ENCODE peak calls at places on chromosomes 5 and 9, in eight cellular contexts. C, G, T, Y, Q, P, J and R are unnamed samples.

GRCh38 chr9:128568470-128569083 is 16.2 kb downstream of the SPTAN1 start:
- DNase-seq in J (no peak), C (no peak), Y (no peak), Q (no peak), P (no peak), G (no peak), T (no peak), R (no peak)

GRCh38 chr9:119559056-119559455 is 189.8 kb upstream of the BRINP1 start:
- DNase-seq in T (no peak), Q (no peak), C (peak; percentile 5), Y (no peak), G (no peak), P (no peak), J (no peak), R (no peak)

GRCh38 chr5:64315778-64316177 is 150.1 kb downstream of the RNF180 start:
- DNase-seq in C (no peak), G (no peak), T (no peak), P (no peak), Y (no peak), Q (no peak), J (no peak), R (no peak)

GRCh38 chr5:141919218-141920129 is 4.2 kb upstream of the DELE1 start:
- DNase-seq in T (no peak), C (no peak), P (no peak), Y (no peak), J (no peak), Q (no peak), G (no peak), R (no peak)

GRCh38 chr9:133347515-133347984 is 381 bp downstream of the MED22 start:
- DNase-seq in G (no peak), P (peak; percentile 55), J (peak; percentile 83), T (peak; percentile 71), C (peak; percentile 95), Y (no peak), Q (peak; percentile 55), R (no peak)

GRCh38 chr5:6731465-6732237 is 18.4 kb downstream of the TENT4A start:
- DNase-seq in Y (no peak), Q (no peak), P (no peak), G (no peak), T (no peak), C (peak; percentile 88), J (no peak), R (no peak)

GRCh38 chr5:72749362-72749997 is 67.0 kb upstream of the TNPO1 start:
- DNase-seq in Y (no peak), G (no peak), P (no peak), T (no peak), J (no peak), Q (no peak), C (no peak), R (no peak)

GRCh38 chr5:34001231-34001935 is 6.5 kb downstream of the AMACR start:
- DNase-seq in C (no peak), J (no peak), Y (peak; percentile 89), G (no peak), P (peak; percentile 28), Q (no peak), T (no peak), R (no peak)

GRCh38 chr9:85522459-85523092 is 219.2 kb downstream of the AGTPBP1 start:
- DNase-seq in Q (no peak), C (no peak), G (no peak), P (no peak), T (peak; percentile 76), Y (peak; percentile 51), J (peak; percentile 65), R (no peak)

GRCh38 chr9:70217029-70217428 is 41.7 kb upstream of the SMC5 start:
- DNase-seq in T (no peak), Q (no peak), C (no peak), Y (no peak), J (no peak), G (no peak), P (no peak), R (no peak)

GRCh38 chr9:87776481-87777373 is 50.8 kb downstream of the CTSL start:
- DNase-seq in G (no peak), Y (peak; percentile 35), T (no peak), Q (no peak), C (no peak), J (no peak), P (no peak), R (no peak)

GRCh38 chr9:71719585-71719984 is 48.7 kb downstream of the CEMIP2 start:
- DNase-seq in Q (no peak), Y (no peak), J (no peak), C (peak; percentile 9), G (no peak), T (peak; percentile 20), P (no peak), R (no peak)

GRCh38 chr9:36720043-36720442 is 147.3 kb downstream of the MELK start:
- DNase-seq in J (no peak), P (no peak), T (no peak), Y (no peak), Q (no peak), G (no peak), C (no peak), R (no peak)

GRCh38 chr9:128249914-128250838 is 25.6 kb downstream of the GOLGA2 start:
- DNase-seq in Q (peak; percentile 99), Y (peak; percentile 97), G (no peak), P (peak; percentile 80), C (peak; percentile 97), T (peak; percentile 67), J (peak; percentile 99), R (peak; percentile 96)

GRCh38 chr5:141914154-141914743 is 9.4 kb upstream of the DELE1 start:
- DNase-seq in T (peak; percentile 48), G (peak; percentile 67), C (peak; percentile 87), Q (peak; percentile 28), P (peak; percentile 20), Y (peak; percentile 74), J (no peak), R (peak; percentile 68)

GRCh38 chr5:54765327-54765726 is 220.1 kb downstream of the ESM1 start:
- DNase-seq in C (no peak), G (no peak), T (no peak), Q (no peak), P (no peak), J (peak; percentile 29), Y (no peak), R (no peak)

GRCh38 chr9:136231478-136232297 is 13.9 kb downstream of the QSOX2 start:
- DNase-seq in Y (no peak), C (peak; percentile 73), T (no peak), G (no peak), Q (no peak), P (no peak), J (no peak), R (no peak)

GRCh38 chr5:158084292-158084691 is 225.3 kb upstream of the CLINT1 start:
- DNase-seq in G (no peak), J (no peak), P (no peak), Q (no peak), T (peak; percentile 6), C (no peak), Y (no peak), R (no peak)

GRCh38 chr5:15533124-15533893 is 33.3 kb downstream of the FBXL7 start:
- DNase-seq in J (no peak), T (peak; percentile 64), Q (no peak), P (no peak), Y (no peak), G (no peak), C (peak; percentile 57), R (no peak)

GRCh38 chr5:83025690-83026472 is 51.3 kb downstream of the TMEM167A start:
- DNase-seq in J (no peak), Y (no peak), T (no peak), G (no peak), P (no peak), Q (no peak), C (no peak), R (no peak)

GRCh38 chr5:174115226-174115625 is 69.7 kb downstream of the NSG2 start:
- DNase-seq in G (no peak), Q (no peak), J (no peak), C (no peak), Y (no peak), P (no peak), T (no peak), R (no peak)